ENCODE peak calls at places on chromosomes 12 and 14, in seven cellular contexts. H, T, X, M, K, A and U are unnamed samples.

GRCh38 chr12:111089616-111090015 is 169.2 kb upstream of the MYL2 start:
- DNase-seq in H (no peak), T (no peak), X (no peak), M (no peak), K (no peak), A (no peak), U (no peak)

GRCh38 chr12:104737682-104738370 is 220.3 kb downstream of the SLC41A2 start:
- DNase-seq in H (no peak), T (no peak), X (no peak), M (no peak), K (no peak), A (no peak), U (peak; percentile 78)

GRCh38 chr12:53600490-53601295 is 25.5 kb downstream of the ATF7 start:
- DNase-seq in H (no peak), T (no peak), X (no peak), M (no peak), K (no peak), A (no peak), U (peak; percentile 86)

GRCh38 chr14:56992332-56992820 is 182.1 kb upstream of the OTX2 start:
- DNase-seq in H (no peak), T (no peak), X (no peak), M (no peak), K (no peak), A (no peak), U (no peak)

GRCh38 chr12:53631721-53632120 is 5.5 kb upstream of the ATF7 start:
- DNase-seq in H (no peak), T (no peak), X (no peak), M (no peak), K (peak; percentile 1), A (no peak), U (no peak)

GRCh38 chr12:50188875-50189575 is 21.9 kb upstream of the CERS5 start:
- DNase-seq in H (no peak), T (no peak), X (peak; percentile 68), M (no peak), K (no peak), A (no peak), U (no peak)

GRCh38 chr12:3097836-3098235 is 20.7 kb downstream of the TSPAN9 start:
- DNase-seq in H (no peak), T (no peak), X (no peak), M (no peak), K (no peak), A (no peak), U (no peak)

GRCh38 chr14:95319312-95320075 is at the start of gene CLMN:
- DNase-seq in H (no peak), T (peak; percentile 73), X (peak; percentile 69), M (no peak), K (peak; percentile 71), A (peak; percentile 31), U (peak; percentile 73)

GRCh38 chr12:45216297-45216982 is 545 bp downstream of the ANO6 start:
- DNase-seq in H (peak; percentile 50), T (peak; percentile 84), X (peak; percentile 51), M (peak; percentile 19), K (peak; percentile 83), A (peak; percentile 56), U (peak; percentile 68)

GRCh38 chr14:104425171-104425681 is 154.3 kb upstream of the C14orf180 start:
- DNase-seq in H (no peak), T (no peak), X (no peak), M (no peak), K (peak; percentile 45), A (no peak), U (no peak)

GRCh38 chr14:104001003-104001402 is 58.7 kb upstream of the RD3L start:
- DNase-seq in H (no peak), T (peak; percentile 56), X (no peak), M (no peak), K (no peak), A (no peak), U (peak; percentile 30)

GRCh38 chr12:71589478-71589881 is 74.2 kb downstream of the ZFC3H1 start:
- DNase-seq in H (no peak), T (no peak), X (no peak), M (peak; percentile 86), K (no peak), A (no peak), U (no peak)

GRCh38 chr12:74660442-74660841 is 122.8 kb downstream of the ATXN7L3B start:
- DNase-seq in H (no peak), T (no peak), X (no peak), M (no peak), K (no peak), A (no peak), U (no peak)

GRCh38 chr12:117580718-117581062 is 219.3 kb upstream of the NOS1 start:
- DNase-seq in H (peak; percentile 31), T (peak; percentile 97), X (peak; percentile 25), M (no peak), K (no peak), A (peak; percentile 12), U (peak; percentile 94)

GRCh38 chr12:119423285-119423684 is 88.8 kb downstream of the CCDC60 start:
- DNase-seq in H (no peak), T (peak; percentile 89), X (no peak), M (no peak), K (no peak), A (no peak), U (peak; percentile 74)

GRCh38 chr12:79186506-79186905 is 321.9 kb downstream of the SYT1 start:
- DNase-seq in H (no peak), T (no peak), X (no peak), M (no peak), K (no peak), A (no peak), U (no peak)

GRCh38 chr12:6821271-6821673 is 349 bp upstream of the GPR162 start:
- DNase-seq in H (peak; percentile 80), T (peak; percentile 89), X (peak; percentile 60), M (peak; percentile 29), K (peak; percentile 66), A (peak; percentile 79), U (peak; percentile 94)

GRCh38 chr12:11650697-11651281 is 1.3 kb downstream of the ETV6 start:
- DNase-seq in H (no peak), T (no peak), X (peak; percentile 52), M (peak; percentile 55), K (no peak), A (peak; percentile 50), U (peak; percentile 35)

GRCh38 chr14:72503696-72504368 is 390.1 kb downstream of the DPF3 start:
- DNase-seq in H (no peak), T (no peak), X (no peak), M (peak; percentile 48), K (no peak), A (peak; percentile 59), U (no peak)

GRCh38 chr14:61505815-61506809 is 184.7 kb downstream of the PRKCH start:
- DNase-seq in H (no peak), T (no peak), X (no peak), M (no peak), K (no peak), A (peak; percentile 44), U (no peak)

GRCh38 chr14:105876829-105877228 is 350.4 kb downstream of the TMEM121 start:
- DNase-seq in H (no peak), T (no peak), X (no peak), M (no peak), K (no peak), A (no peak), U (no peak)

GRCh38 chr12:101570022-101570421 is 24.7 kb upstream of the MYBPC1 start:
- DNase-seq in H (no peak), T (peak; percentile 30), X (peak; percentile 12), M (peak; percentile 53), K (no peak), A (peak; percentile 42), U (peak; percentile 38)

GRCh38 chr14:56057071-56057865 is 60.9 kb upstream of the PELI2 start:
- DNase-seq in H (no peak), T (no peak), X (no peak), M (no peak), K (no peak), A (no peak), U (peak; percentile 17)

GRCh38 chr14:60859525-60859924 is 121.4 kb downstream of the TRMT5 start:
- DNase-seq in H (no peak), T (no peak), X (no peak), M (no peak), K (no peak), A (no peak), U (no peak)

GRCh38 chr12:19675361-19675760 is 236.1 kb downstream of the AEBP2 start:
- DNase-seq in H (no peak), T (no peak), X (no peak), M (no peak), K (no peak), A (no peak), U (no peak)